ENCODE peak calls at places on chromosomes 1 and 21, in four cellular contexts. V is fibroblast of pulmonary artery, I is upper lobe of right lung, Z is psoas muscle. B is an unnamed sample.
A peak's percentile ranks its signal among the peaks of the same experiment; 100 is the strongest.

GRCh38 chr1:27538793-27539192 is 48.8 kb upstream of the WASF2 start:
- DNase-seq in V (peak; percentile 45), I (no peak), Z (no peak), B (peak; percentile 53)

GRCh38 chr1:18155881-18156385 is 48.3 kb downstream of the IGSF21 start:
- DNase-seq in V (no peak), I (no peak), Z (no peak), B (no peak)

GRCh38 chr1:110011527-110012041 is 22.8 kb upstream of the STRIP1 start:
- DNase-seq in V (peak; percentile 78), I (no peak), Z (no peak), B (peak; percentile 72)

GRCh38 chr21:37348664-37349063 is 17.9 kb upstream of the DYRK1A start:
- DNase-seq in V (no peak), I (no peak), Z (no peak), B (no peak)

GRCh38 chr1:158290571-158290935 is 830 bp downstream of the CD1C start:
- DNase-seq in V (no peak), I (no peak), Z (no peak), B (no peak)

GRCh38 chr1:89587728-89588127 is 45.2 kb upstream of the LRRC8C start:
- DNase-seq in V (no peak), I (no peak), Z (no peak), B (no peak)

GRCh38 chr1:179995576-179995975 is 41.0 kb downstream of the CEP350 start:
- DNase-seq in V (no peak), I (no peak), Z (no peak), B (no peak)

GRCh38 chr21:33478858-33479678 is 706 bp downstream of the TMEM50B start:
- DNase-seq in V (peak; percentile 31), I (peak; percentile 70), Z (peak; percentile 29), B (peak; percentile 31)

GRCh38 chr1:202590975-202591411 is 119.3 kb downstream of the SYT2 start:
- DNase-seq in V (no peak), I (no peak), Z (no peak), B (no peak)

GRCh38 chr1:202590119-202590518 is 120.1 kb downstream of the SYT2 start:
- DNase-seq in V (no peak), I (no peak), Z (no peak), B (no peak)

GRCh38 chr1:202587859-202588480 is 122.3 kb downstream of the SYT2 start:
- DNase-seq in V (no peak), I (no peak), Z (no peak), B (no peak)

GRCh38 chr1:202588644-202589189 is 121.5 kb downstream of the SYT2 start:
- DNase-seq in V (no peak), I (no peak), Z (no peak), B (no peak)

GRCh38 chr1:202589190-202589680 is 121.0 kb downstream of the SYT2 start:
- DNase-seq in V (peak; percentile 99), I (no peak), Z (peak; percentile 88), B (peak; percentile 98)
- TF ChIP-seq CTCF in V (no peak), I (no peak), Z (no peak), B (no peak)

GRCh38 chr21:44740721-44741120 is 29.3 kb upstream of the TSPEAR start:
- DNase-seq in V (no peak), I (no peak), Z (no peak), B (no peak)

GRCh38 chr21:44738621-44739020 is 27.2 kb upstream of the TSPEAR start:
- DNase-seq in V (no peak), I (no peak), Z (no peak), B (no peak)

GRCh38 chr21:44741921-44742320 is 30.5 kb upstream of the TSPEAR start:
- DNase-seq in V (no peak), I (no peak), Z (no peak), B (no peak)

GRCh38 chr21:44739316-44739715 is 27.9 kb upstream of the TSPEAR start:
- DNase-seq in V (no peak), I (no peak), Z (no peak), B (no peak)

GRCh38 chr21:44742418-44743153 is 31.2 kb upstream of the TSPEAR start:
- DNase-seq in V (peak; percentile 21), I (no peak), Z (no peak), B (no peak)
- TF ChIP-seq CTCF in V (peak; percentile 43), I (peak; percentile 22), Z (no peak), B (peak; percentile 31)

GRCh38 chr1:46334030-46334384 is 6.6 kb upstream of the NSUN4 start:
- DNase-seq in V (no peak), I (no peak), Z (no peak), B (no peak)

DNA sequence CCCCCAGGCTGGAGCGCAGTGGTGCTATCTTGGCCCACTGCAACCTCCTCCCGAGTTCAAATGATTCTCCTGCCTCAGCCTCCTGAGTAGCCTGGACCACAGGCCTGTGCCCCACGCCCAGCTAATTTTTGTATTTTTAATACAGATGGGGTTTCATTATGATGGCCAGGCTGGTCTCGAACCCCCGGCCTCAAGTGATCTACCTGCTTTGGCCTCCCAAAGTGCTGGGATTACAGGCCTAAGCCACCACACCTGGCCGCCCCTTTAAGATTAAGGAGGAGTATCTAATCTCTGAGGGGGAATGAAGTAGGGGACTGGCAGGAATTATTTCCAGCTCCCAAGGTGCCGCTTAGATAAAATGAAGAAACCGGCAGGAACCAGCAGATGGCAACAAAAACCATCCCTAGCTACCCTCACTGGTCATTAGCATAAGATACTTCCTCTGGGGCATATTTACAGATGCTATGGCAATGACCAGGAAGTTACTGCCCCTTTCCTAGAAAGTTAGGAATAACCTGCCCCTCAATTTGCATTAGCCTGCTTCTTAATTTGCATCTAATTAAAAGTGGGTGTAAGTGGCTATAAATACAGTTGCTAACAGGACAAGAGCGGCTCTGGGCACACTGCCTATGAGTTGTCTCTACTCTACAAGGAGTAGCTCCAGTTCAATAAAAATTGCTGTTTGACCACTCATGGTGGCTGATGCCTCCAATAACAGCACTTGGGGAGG is 7.1 kb upstream of the NSUN4 start:
- DNase-seq in V (peak; percentile 57), I (peak; percentile 19), Z (no peak), B (peak; percentile 27)
- TF ChIP-seq CTCF in V (peak; percentile 42), I (peak; percentile 21), Z (no peak), B (peak; percentile 52)

DNA sequence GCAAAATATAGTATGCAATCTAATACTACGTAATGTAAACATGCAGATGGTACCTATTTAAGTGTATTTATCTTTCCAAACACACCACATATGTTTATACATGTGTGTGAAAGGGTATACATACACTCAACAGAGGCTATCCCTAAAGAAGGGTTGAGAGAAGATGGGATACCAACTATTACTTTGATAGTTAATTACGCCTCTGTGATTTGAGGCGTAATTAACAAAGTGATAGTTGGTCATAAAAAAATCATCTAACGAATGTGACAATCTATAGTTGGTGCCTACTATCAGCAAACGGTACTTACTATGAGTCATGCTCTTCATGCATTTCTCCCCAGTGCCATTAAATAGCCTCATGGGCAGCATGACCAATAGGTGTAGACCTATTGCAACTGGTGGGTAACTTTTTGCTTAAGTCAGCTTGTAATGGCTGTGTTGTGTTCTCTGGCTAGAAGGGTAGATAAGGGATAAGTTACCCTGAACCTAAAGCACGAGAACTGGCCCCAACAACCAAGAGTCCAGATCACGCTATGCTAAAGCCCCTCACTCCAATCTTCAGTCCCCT is 15.3 kb downstream of the RCAN1 start:
- DNase-seq in V (no peak), I (no peak), Z (no peak), B (no peak)
- TF ChIP-seq CTCF in V (no peak), I (no peak), Z (no peak), B (no peak)

GRCh38 chr1:178487070-178487615 is 9.6 kb downstream of the CLEC20A start:
- DNase-seq in V (no peak), I (no peak), Z (no peak), B (no peak)

GRCh38 chr1:178490967-178491366 is 5.8 kb downstream of the CLEC20A start:
- DNase-seq in V (no peak), I (no peak), Z (no peak), B (no peak)

GRCh38 chr1:178490136-178490535 is 6.6 kb downstream of the CLEC20A start:
- DNase-seq in V (no peak), I (no peak), Z (no peak), B (no peak)

GRCh38 chr1:178488393-178488792 is 8.4 kb downstream of the CLEC20A start:
- DNase-seq in V (no peak), I (no peak), Z (no peak), B (no peak)

GRCh38 chr1:178489399-178489798 is 7.4 kb downstream of the CLEC20A start:
- DNase-seq in V (no peak), I (no peak), Z (no peak), B (no peak)
- TF ChIP-seq CTCF in V (no peak), I (no peak), Z (no peak), B (no peak)